ENCODE peak calls at places on chromosomes 6 and 20, in five cellular contexts. H is aorta; L is testis; F is right cardiac atrium; U is CD4-positive, alpha-beta memory T cell. B is an unnamed sample. For H3K4me1, the result is how much of the 10 kb centered on the place peaks cover.

GRCh38 chr6:21741221-21742109 is 147.9 kb downstream of the SOX4 start:
- DNase-seq in H (no peak), L (no peak), F (no peak), U (no peak), B (no peak)

GRCh38 chr20:62396367-62397239 is 9.7 kb downstream of the RPS21 start:
- DNase-seq in F (no peak), L (no peak), U (no peak), H (no peak), B (no peak)

GRCh38 chr6:136736281-136736960 is 55.9 kb downstream of the MAP3K5 start:
- DNase-seq in H (no peak), F (no peak), U (no peak), L (no peak), B (no peak)

GRCh38 chr6:116362287-116362686 is 8.5 kb upstream of the DSE start:
- DNase-seq in U (no peak), L (no peak), F (no peak), H (no peak), B (no peak)

GRCh38 chr6:154594474-154595198 is 84.2 kb upstream of the CNKSR3 start:
- DNase-seq in L (no peak), U (no peak), H (no peak), F (no peak), B (no peak)

GRCh38 chr6:32170294-32170693 is 5.6 kb downstream of the AGPAT1 start:
- DNase-seq in F (peak), L (no peak), H (peak), U (no peak), B (no peak)

GRCh38 chr20:25277941-25278521 is 30.1 kb downstream of the PYGB start:
- DNase-seq in H (peak), L (peak), F (peak), U (no peak), B (no peak)

GRCh38 chr20:63590218-63591146 is 16.4 kb upstream of the HELZ2 start:
- DNase-seq in L (no peak), U (no peak), F (no peak), H (peak), B (no peak)

GRCh38 chr6:160734627-160735026 is 32.6 kb downstream of the PLG start:
- DNase-seq in H (no peak), F (no peak), L (no peak), U (no peak), B (no peak)

GRCh38 chr6:146914563-146915483 is 289.4 kb upstream of the STXBP5 start:
- DNase-seq in H (peak), U (no peak), L (peak), F (no peak), B (peak)

GRCh38 chr6:157145656-157146285 is 177.5 kb downstream of the TMEM242 start:
- DNase-seq in H (no peak), L (no peak), U (no peak), F (no peak), B (no peak)

GRCh38 chr6:157144861-157145260 is 178.5 kb downstream of the TMEM242 start:
- DNase-seq in F (no peak), L (no peak), H (no peak), U (no peak), B (no peak)

GRCh38 chr6:157143171-157143884 is 180.0 kb downstream of the TMEM242 start:
- DNase-seq in H (no peak), U (peak), F (peak), L (no peak), B (peak)

GRCh38 chr6:157148391-157149323 is 174.7 kb downstream of the TMEM242 start:
- DNase-seq in F (peak), L (no peak), H (peak), U (no peak), B (peak)

GRCh38 chr6:157143885-157144795 is 179.2 kb downstream of the TMEM242 start:
- DNase-seq in F (no peak), U (no peak), L (no peak), H (no peak), B (no peak)
- H3K27ac ChIP-seq in F (peak), U (no peak), L (no peak), H (peak), B (no peak)

DNA sequence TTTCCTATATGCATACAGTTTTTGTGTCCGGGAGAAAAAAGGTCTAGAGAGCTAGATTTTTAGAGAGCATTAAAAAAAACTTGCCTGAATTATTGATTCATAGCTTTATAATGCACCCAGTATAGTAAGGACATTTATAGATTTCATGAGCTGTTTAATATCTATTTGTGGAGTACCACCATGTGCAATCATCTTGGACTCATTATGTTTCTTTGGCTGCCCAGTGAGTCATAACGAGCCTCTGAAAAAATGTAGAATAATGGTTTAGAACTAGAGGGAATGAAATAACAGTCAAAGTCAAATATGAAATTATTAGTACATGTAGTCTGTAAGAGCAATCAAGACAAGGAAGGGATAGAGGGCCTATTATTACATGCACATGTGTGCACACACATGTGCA is 350.0 kb downstream of the CD83 start:
- DNase-seq in U (no peak), L (no peak), H (no peak), F (no peak), B (no peak)
- H3K4me1 ChIP-seq in U (under half), L (under half), H (under half), F (under half), B (under half)

GRCh38 chr6:43391448-43392031 is 22.1 kb upstream of the ZNF318 start:
- DNase-seq in U (peak), L (no peak), F (no peak), H (no peak), B (no peak)

GRCh38 chr6:43394982-43395381 is 25.5 kb upstream of the ZNF318 start:
- DNase-seq in H (no peak), U (no peak), L (no peak), F (no peak), B (no peak)

GRCh38 chr6:43395822-43396221 is 26.4 kb upstream of the ZNF318 start:
- DNase-seq in U (no peak), F (peak), H (no peak), L (no peak), B (no peak)

GRCh38 chr6:43396408-43397149 is 27.1 kb upstream of the ZNF318 start:
- DNase-seq in H (no peak), U (no peak), L (no peak), F (no peak), B (no peak)

DNA sequence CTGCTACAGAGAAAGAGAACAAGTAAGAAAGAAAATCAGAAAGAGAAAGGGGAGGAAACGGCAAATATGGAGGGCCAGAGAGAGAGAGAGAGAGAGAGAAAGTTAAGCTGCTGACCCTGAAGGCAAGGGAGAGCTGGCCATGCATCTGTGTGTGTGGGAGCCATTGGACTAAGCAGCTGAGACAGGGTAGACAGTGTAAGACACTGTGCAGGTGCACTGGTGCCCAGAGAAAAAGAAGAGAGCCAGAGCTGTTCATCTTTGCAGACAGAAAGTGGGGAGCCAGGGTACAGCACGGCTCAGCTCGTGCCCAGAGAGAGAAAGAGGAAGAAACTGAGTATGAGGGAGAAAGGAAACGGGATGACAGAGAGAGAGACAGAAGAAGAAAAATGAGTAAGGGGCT is 24.1 kb upstream of the ZNF318 start:
- DNase-seq in H (no peak), L (no peak), U (no peak), F (no peak), B (no peak)
- H3K27ac ChIP-seq in H (no peak), L (no peak), U (no peak), F (no peak), B (no peak)

GRCh38 chr6:44223471-44224153 is at the start of gene SLC29A1:
- DNase-seq in H (peak), U (peak), L (peak), F (peak), B (peak)
- H3K4me1 ChIP-seq in H (under half), U (under half), L (half or more), F (under half), B (half or more)

B was measured in adrenal gland.